ENCODE peak calls at places on chromosomes 5 and 9, in six cellular contexts. J is posterior cingulate gyrus, O is GM03348, P is GM10248, L is A673, X is ecto neural progenitor cell. R is an unnamed sample.

GRCh38 chr5:62506659-62507460 is 71.8 kb upstream of the LRRC70 start:
- DNase-seq in J (no peak), O (no peak), P (no peak), L (peak), X (no peak), R (no peak)

GRCh38 chr5:1926071-1926440 is 43.3 kb upstream of the IRX4 start:
- DNase-seq in J (no peak), O (no peak), P (no peak), L (no peak), X (no peak), R (no peak)

GRCh38 chr9:116646661-116647514 is 40.2 kb upstream of the TRIM32 start:
- DNase-seq in J (no peak), O (peak), P (no peak), L (peak), X (no peak), R (no peak)

GRCh38 chr5:115372121-115372520 is 75.7 kb upstream of the CCDC112 start:
- DNase-seq in J (no peak), O (peak), P (no peak), L (peak), X (no peak), R (no peak)

GRCh38 chr5:58002318-58002717 is 457.6 kb downstream of the PLK2 start:
- DNase-seq in J (no peak), O (no peak), P (no peak), L (no peak), X (no peak), R (no peak)

GRCh38 chr9:26975728-26976707 is 19.8 kb downstream of the IFT74 start:
- DNase-seq in J (no peak), O (peak), P (no peak), L (peak), X (peak), R (no peak)

GRCh38 chr5:88829053-88829452 is 53.9 kb downstream of the MEF2C start:
- DNase-seq in J (no peak), O (peak), P (no peak), L (no peak), X (no peak), R (no peak)

GRCh38 chr9:17246770-17247169 is 111.9 kb downstream of the CNTLN start:
- DNase-seq in J (no peak), O (no peak), P (no peak), L (no peak), X (no peak), R (no peak)

GRCh38 chr5:2036885-2037284 is 154.2 kb upstream of the IRX4 start:
- DNase-seq in J (no peak), O (no peak), P (no peak), L (no peak), X (no peak), R (no peak)

GRCh38 chr9:127895811-127896210 is 3.6 kb downstream of the ST6GALNAC6 start:
- DNase-seq in J (no peak), O (no peak), P (no peak), L (no peak), X (no peak), R (no peak)

GRCh38 chr9:71725590-71726338 is 42.5 kb downstream of the CEMIP2 start:
- DNase-seq in J (no peak), O (no peak), P (no peak), L (no peak), X (no peak), R (no peak)

GRCh38 chr9:99851028-99851822 is 29.5 kb downstream of the NR4A3 start:
- DNase-seq in J (no peak), O (no peak), P (peak), L (peak), X (no peak), R (no peak)

GRCh38 chr5:10297646-10298204 is 10.0 kb downstream of the CMBL start:
- DNase-seq in J (no peak), O (no peak), P (no peak), L (no peak), X (no peak), R (no peak)

GRCh38 chr5:15320896-15321295 is 179.1 kb upstream of the FBXL7 start:
- DNase-seq in J (peak), O (no peak), P (no peak), L (no peak), X (no peak), R (no peak)

GRCh38 chr9:137665697-137666504 is 47.1 kb downstream of the EHMT1 start:
- DNase-seq in J (peak), O (peak), P (no peak), L (no peak), X (peak), R (no peak)

GRCh38 chr9:37769306-37769705 is 15.6 kb downstream of the EXOSC3 start:
- DNase-seq in J (no peak), O (no peak), P (no peak), L (no peak), X (no peak), R (no peak)

GRCh38 chr9:112338561-112338960 is 5.1 kb upstream of the PTBP3 start:
- DNase-seq in J (no peak), O (peak), P (no peak), L (no peak), X (no peak), R (no peak)

GRCh38 chr9:38182321-38182720 is 113.3 kb upstream of the SHB start:
- DNase-seq in J (no peak), O (no peak), P (no peak), L (peak), X (no peak), R (no peak)

GRCh38 chr9:106927916-106928315 is 65.0 kb downstream of the ZNF462 start:
- DNase-seq in J (no peak), O (no peak), P (no peak), L (no peak), X (peak), R (no peak)

GRCh38 chr9:128972956-128973355 is 25.5 kb downstream of the NUP188 start:
- DNase-seq in J (no peak), O (peak), P (no peak), L (no peak), X (no peak), R (no peak)

GRCh38 chr5:115575167-115576070 is 26.9 kb downstream of the TICAM2 start:
- DNase-seq in J (no peak), O (peak), P (peak), L (peak), X (no peak), R (no peak)

GRCh38 chr9:92151691-92152393 is 36.6 kb upstream of the SPTLC1 start:
- DNase-seq in J (no peak), O (peak), P (no peak), L (no peak), X (no peak), R (no peak)

GRCh38 chr9:17744786-17745185 is 165.9 kb downstream of the SH3GL2 start:
- DNase-seq in J (no peak), O (peak), P (no peak), L (peak), X (peak), R (no peak)

GRCh38 chr5:181246276-181247050 is 2.8 kb upstream of the RACK1 start:
- DNase-seq in J (peak), O (peak), P (peak), L (peak), X (peak), R (no peak)

GRCh38 chr5:61311836-61312808 is 19.9 kb upstream of the ZSWIM6 start:
- DNase-seq in J (no peak), O (no peak), P (no peak), L (no peak), X (no peak), R (no peak)

GRCh38 chr5:10351199-10351881 is 2.2 kb upstream of the MARCHF6 start:
- DNase-seq in J (no peak), O (no peak), P (no peak), L (peak), X (no peak), R (no peak)

GRCh38 chr9:100602302-100602930 is 24.5 kb downstream of the CAVIN4 start:
- DNase-seq in J (no peak), O (peak), P (no peak), L (peak), X (no peak), R (no peak)

GRCh38 chr5:22500521-22500920 is 352.6 kb downstream of the CDH12 start:
- DNase-seq in J (no peak), O (no peak), P (no peak), L (no peak), X (no peak), R (no peak)

GRCh38 chr9:87386490-87386889 is 111.2 kb upstream of the DAPK1 start:
- DNase-seq in J (no peak), O (no peak), P (no peak), L (no peak), X (no peak), R (no peak)

GRCh38 chr5:80715887-80716286 is 61.1 kb upstream of the DHFR start:
- DNase-seq in J (no peak), O (no peak), P (no peak), L (no peak), X (no peak), R (no peak)

GRCh38 chr5:178123094-178123986 is 7.5 kb upstream of the RMND5B start:
- DNase-seq in J (no peak), O (no peak), P (no peak), L (no peak), X (no peak), R (no peak)

GRCh38 chr9:124487491-124488182 is 19.6 kb downstream of the NR5A1 start:
- DNase-seq in J (no peak), O (no peak), P (no peak), L (no peak), X (no peak), R (no peak)

GRCh38 chr5:9197881-9198260 is 348.0 kb downstream of the SEMA5A start:
- DNase-seq in J (no peak), O (no peak), P (peak), L (no peak), X (no peak), R (no peak)

GRCh38 chr9:5846080-5846479 is 13.2 kb upstream of the ERMP1 start:
- DNase-seq in J (no peak), O (no peak), P (no peak), L (no peak), X (no peak), R (no peak)

GRCh38 chr5:127683006-127683405 is 20.2 kb upstream of the CCDC192 start:
- DNase-seq in J (no peak), O (no peak), P (no peak), L (no peak), X (no peak), R (no peak)

GRCh38 chr5:135891804-135892203 is 3.8 kb downstream of the IL9 start:
- DNase-seq in J (no peak), O (no peak), P (no peak), L (peak), X (peak), R (no peak)